ENCODE peak calls at places on chromosomes 11 and 22, in eight cellular contexts. Y is prostate gland, P is GM12891, R is sigmoid colon, X is HCT116, K is GM12892, L is SK-N-SH, W is GM23338. T is an unnamed sample.

GRCh38 chr11:58055806-58056401 is 25.2 kb downstream of the OR6Q1 start:
- DNase-seq in P (no peak), Y (no peak), W (no peak), X (no peak), K (no peak), R (no peak), L (no peak), T (no peak)

GRCh38 chr11:44846852-44847251 is 103.8 kb downstream of the TP53I11 start:
- DNase-seq in Y (no peak), K (no peak), R (no peak), W (no peak), X (no peak), P (no peak), L (no peak), T (no peak)

GRCh38 chr22:40904101-40904500 is 42.2 kb upstream of the DNAJB7 start:
- DNase-seq in R (no peak), X (no peak), K (no peak), W (no peak), L (no peak), Y (no peak), P (no peak), T (no peak)

GRCh38 chr11:70301191-70301590 is 30.7 kb downstream of the PPFIA1 start:
- DNase-seq in P (no peak), L (no peak), Y (no peak), R (no peak), K (no peak), W (no peak), X (no peak), T (no peak)

GRCh38 chr11:44324787-44325525 is 15.0 kb upstream of the ALX4 start:
- DNase-seq in X (no peak), P (no peak), R (no peak), K (no peak), W (no peak), Y (no peak), L (peak), T (peak)

GRCh38 chr11:77088236-77089003 is 14.2 kb upstream of the OMP start:
- DNase-seq in P (no peak), X (no peak), R (peak), W (no peak), K (no peak), Y (peak), L (no peak), T (no peak)

GRCh38 chr11:8763070-8763469 is 80.5 kb downstream of the RPL27A start:
- DNase-seq in P (no peak), L (no peak), W (no peak), K (no peak), X (no peak), Y (no peak), R (no peak), T (no peak)

GRCh38 chr11:126476977-126477376 is 121.5 kb downstream of the ST3GAL4 start:
- DNase-seq in X (no peak), K (no peak), P (no peak), R (no peak), Y (no peak), W (no peak), L (no peak), T (no peak)

GRCh38 chr22:16568425-16568758 is 24.2 kb downstream of the CCT8L2 start:
- DNase-seq in R (no peak), X (no peak), Y (no peak), P (no peak), W (no peak), L (no peak), K (no peak), T (no peak)

GRCh38 chr11:70103256-70103975 is 25.3 kb downstream of the ANO1 start:
- DNase-seq in P (no peak), X (no peak), Y (peak), W (no peak), R (no peak), L (no peak), K (no peak), T (peak)

GRCh38 chr11:70073881-70074371 is 4.2 kb upstream of the ANO1 start:
- DNase-seq in R (peak), W (peak), P (no peak), X (no peak), L (no peak), Y (no peak), K (no peak), T (no peak)

GRCh38 chr11:75615709-75616108 is 53.1 kb downstream of the MAP6 start:
- DNase-seq in X (no peak), P (no peak), Y (no peak), W (no peak), R (no peak), L (peak), K (no peak), T (no peak)

GRCh38 chr11:33930317-33931021 is 38.6 kb upstream of the LMO2 start:
- DNase-seq in P (no peak), L (no peak), Y (peak), W (no peak), K (no peak), R (no peak), X (no peak), T (peak)

GRCh38 chr11:118939948-118940598 is 14.3 kb upstream of the BCL9L start:
- DNase-seq in L (peak), W (peak), Y (no peak), K (no peak), R (peak), P (peak), X (no peak), T (peak)

DNA sequence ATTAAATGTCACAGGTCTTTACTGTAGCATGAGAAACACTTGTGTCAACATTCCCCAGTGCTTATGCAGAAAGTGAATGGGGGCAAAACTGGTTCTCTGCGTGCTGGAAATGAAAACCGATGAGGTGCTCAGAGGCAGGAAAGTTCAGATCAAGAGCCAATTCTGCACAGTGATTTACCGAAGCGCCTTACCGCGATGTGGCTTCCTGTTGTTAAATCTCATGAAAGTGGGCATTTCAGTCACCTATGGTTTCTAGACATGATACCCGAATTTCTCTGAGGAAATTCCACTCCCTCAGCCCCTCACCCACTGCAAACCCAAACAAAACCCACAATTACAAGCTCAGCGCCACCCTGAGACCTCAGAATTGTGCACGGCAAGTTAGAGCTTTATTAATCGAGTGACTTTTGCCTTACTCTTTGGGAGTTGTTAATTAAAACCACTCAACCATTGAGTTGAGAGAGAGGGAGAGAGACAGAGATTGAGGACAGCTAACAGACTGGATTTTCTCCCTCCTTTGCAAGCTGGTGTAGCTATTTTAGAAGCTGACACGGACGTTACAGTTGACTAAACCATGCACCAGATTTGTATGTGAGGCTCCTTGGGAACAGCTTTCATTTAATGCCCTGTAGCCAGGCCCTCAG is 196.5 kb downstream of the DBX1 start:
- DNase-seq in W (no peak), K (no peak), P (no peak), Y (no peak), L (no peak), R (no peak), X (no peak), T (no peak)
- TF ChIP-seq POLR2AphosphoS5 in W (no peak), K (no peak), P (no peak), Y (no peak), L (no peak), R (no peak), X (no peak), T (no peak)

GRCh38 chr11:576791-577610 is 731 bp downstream of the PHRF1 start:
- DNase-seq in R (no peak), W (no peak), P (no peak), K (no peak), Y (no peak), L (no peak), X (no peak), T (peak)

GRCh38 chr11:575324-575995 is 810 bp upstream of the PHRF1 start:
- DNase-seq in R (no peak), K (peak), X (peak), W (peak), L (no peak), P (no peak), Y (no peak), T (no peak)

GRCh38 chr11:574632-575323 is 1.5 kb upstream of the PHRF1 start:
- DNase-seq in Y (no peak), R (no peak), W (no peak), P (no peak), K (no peak), X (no peak), L (no peak), T (peak)

GRCh38 chr11:577611-577894 is 1.3 kb downstream of the PHRF1 start:
- DNase-seq in W (no peak), L (no peak), K (no peak), P (no peak), Y (no peak), R (no peak), X (no peak), T (no peak)

DNA sequence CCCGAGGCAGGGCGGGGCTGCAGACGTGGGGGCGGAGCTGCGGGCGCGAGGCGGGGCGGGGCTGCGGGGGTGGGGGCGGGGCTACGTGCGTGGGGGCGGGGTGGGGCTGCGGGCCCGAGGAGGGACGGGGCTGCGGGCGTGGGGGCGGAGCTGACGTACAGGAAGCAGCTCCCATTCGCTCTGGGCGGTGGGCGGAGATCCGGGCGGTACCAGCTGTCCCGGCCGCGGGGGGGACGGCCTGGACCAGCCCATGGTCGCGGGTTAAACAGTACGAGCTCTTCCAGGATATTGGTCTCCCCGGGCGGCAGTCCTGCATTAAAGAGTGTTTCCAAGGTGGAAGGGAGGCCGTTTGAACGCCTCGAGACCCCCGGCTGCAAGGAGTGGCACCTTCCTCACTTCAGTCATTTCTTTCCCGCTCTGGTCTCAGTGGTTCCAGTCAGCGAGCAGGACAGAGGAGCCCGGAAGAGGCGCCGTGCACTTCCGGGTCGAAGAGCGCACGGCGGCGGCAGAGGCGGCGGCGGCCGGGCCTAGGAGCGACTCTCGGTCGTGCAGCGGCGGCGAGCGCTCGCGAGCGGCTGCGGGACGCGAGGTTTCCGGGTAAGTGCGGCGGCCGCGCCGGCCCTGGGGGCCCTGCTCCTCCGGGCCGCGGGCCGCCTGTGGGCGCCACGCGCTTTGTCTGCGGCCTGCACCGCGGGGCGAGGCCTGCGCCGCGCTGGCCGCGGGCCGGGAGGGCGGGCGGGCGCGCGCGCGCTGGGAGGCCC is at the start of gene PHRF1:
- DNase-seq in Y (peak), W (peak), L (peak), P (peak), X (peak), K (peak), R (peak), T (peak)
- TF ChIP-seq POLR2AphosphoS5 in Y (peak), W (peak), L (peak), P (peak), X (peak), K (peak), R (peak), T (peak)

GRCh38 chr11:27718346-27718852 is 18.1 kb upstream of the BDNF start:
- DNase-seq in L (peak), R (peak), Y (no peak), K (no peak), P (no peak), X (peak), W (peak), T (peak)
- TF ChIP-seq POLR2AphosphoS5 in L (peak), R (no peak), Y (no peak), K (no peak), P (no peak), X (peak), W (peak), T (no peak)

GRCh38 chr22:34490911-34491310 is 570.6 kb upstream of the LARGE1 start:
- DNase-seq in P (no peak), X (no peak), K (no peak), Y (no peak), R (no peak), L (no peak), W (no peak), T (no peak)
- TF ChIP-seq POLR2AphosphoS5 in P (no peak), X (no peak), K (no peak), Y (no peak), R (no peak), L (no peak), W (no peak), T (no peak)

DNA sequence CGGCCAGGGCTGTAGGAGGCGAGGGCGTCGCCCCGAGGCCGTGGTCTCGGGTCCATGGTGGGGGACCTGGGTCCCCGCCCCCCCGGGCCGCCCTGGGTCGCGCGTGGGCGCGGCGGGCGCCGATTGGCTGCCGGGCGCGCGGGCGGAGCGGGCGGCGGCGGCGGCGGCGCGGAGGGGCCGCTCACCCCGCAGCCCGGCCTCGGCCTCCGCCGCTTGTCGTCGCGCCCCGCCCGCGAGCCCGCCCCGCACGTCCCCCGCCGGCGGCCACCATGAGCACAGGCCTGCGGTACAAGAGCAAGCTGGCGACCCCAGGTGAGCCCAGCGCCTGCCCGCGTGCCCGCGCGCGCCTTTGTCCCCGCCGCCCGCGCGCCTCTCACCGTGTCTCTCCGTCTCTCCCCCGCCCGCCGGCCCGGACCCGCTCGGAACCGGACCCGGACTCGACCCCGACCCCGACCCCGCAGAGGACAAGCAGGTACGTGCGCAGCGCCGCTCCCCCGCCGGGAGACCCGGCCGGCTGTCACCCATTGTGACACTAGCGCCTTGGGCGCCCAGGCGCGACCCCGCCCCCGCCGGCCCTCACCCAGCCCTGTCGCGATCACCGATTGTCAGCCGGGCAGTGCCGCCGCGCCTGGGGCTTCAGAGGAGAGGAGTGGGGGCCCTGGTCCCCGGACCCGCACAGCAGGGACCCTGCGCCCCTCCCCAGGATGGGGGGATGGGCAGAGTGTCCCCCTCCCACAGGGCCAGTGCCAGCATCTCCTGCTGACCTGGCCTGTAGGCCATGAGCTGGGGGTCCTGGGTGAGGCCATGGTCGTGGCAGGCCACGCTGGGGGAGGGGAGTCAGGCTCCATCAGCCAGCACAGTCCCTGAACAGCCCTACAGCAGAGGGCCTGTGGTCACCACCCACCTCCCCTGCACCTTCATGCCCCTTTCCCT is at the start of gene SEPTIN5:
- DNase-seq in L (peak), X (no peak), W (no peak), Y (no peak), P (no peak), R (no peak), K (no peak), T (no peak)
- TF ChIP-seq POLR2AphosphoS5 in L (no peak), X (no peak), W (no peak), Y (no peak), P (no peak), R (no peak), K (no peak), T (no peak)

T was measured in upper lobe of left lung.